ENCODE peak calls at places on chromosomes 5 and 9, in four cellular contexts. F is heart left ventricle, C is left ventricle myocardium inferior, X is ovary. Q is an unnamed sample.

GRCh38 chr5:121949885-121950284 is 11.9 kb upstream of the SRFBP1 start:
- DNase-seq in F (no peak), X (no peak), C (no peak), Q (no peak)

GRCh38 chr9:89975586-89975985 is 370.8 kb downstream of the GADD45G start:
- DNase-seq in X (no peak), C (no peak), F (no peak), Q (no peak)

GRCh38 chr9:35574578-35575104 is 30.4 kb upstream of the TESK1 start:
- DNase-seq in C (no peak), X (no peak), F (no peak), Q (no peak)

GRCh38 chr5:77869115-77869798 is 93.1 kb upstream of the TBCA start:
- DNase-seq in C (no peak), X (no peak), F (no peak), Q (no peak)

GRCh38 chr5:10607023-10607665 is 43.3 kb downstream of the ANKRD33B start:
- DNase-seq in F (peak; percentile 76), X (no peak), C (peak; percentile 65), Q (peak; percentile 89)

GRCh38 chr9:17635115-17635890 is 56.4 kb downstream of the SH3GL2 start:
- DNase-seq in C (no peak), X (no peak), F (no peak), Q (no peak)

GRCh38 chr5:59423021-59423420 is 470.5 kb downstream of the PDE4D start:
- DNase-seq in C (no peak), F (no peak), X (no peak), Q (no peak)

GRCh38 chr5:91126448-91126847 is 256.7 kb downstream of the ARRDC3 start:
- DNase-seq in F (no peak), X (no peak), C (no peak), Q (no peak)

GRCh38 chr5:83414601-83415000 is 56.9 kb upstream of the VCAN start:
- DNase-seq in C (no peak), F (no peak), X (no peak), Q (no peak)

GRCh38 chr9:135526089-135526729 is 5.0 kb downstream of the LCN1 start:
- DNase-seq in C (no peak), F (no peak), X (no peak), Q (no peak)

GRCh38 chr9:133268335-133269056 is 6.5 kb downstream of the ABO start:
- DNase-seq in X (no peak), C (no peak), F (no peak), Q (no peak)

GRCh38 chr9:73269430-73270101 is 117.9 kb downstream of the ANXA1 start:
- DNase-seq in F (no peak), X (no peak), C (no peak), Q (no peak)

GRCh38 chr5:53893626-53894025 is 333.2 kb downstream of the NDUFS4 start:
- DNase-seq in C (no peak), X (no peak), F (no peak), Q (no peak)

GRCh38 chr5:160470437-160471341 is 49.0 kb downstream of the PTTG1 start:
- DNase-seq in X (no peak), C (no peak), F (no peak), Q (no peak)

GRCh38 chr9:133818444-133818843 is 80.3 kb upstream of the SARDH start:
- DNase-seq in C (no peak), F (no peak), X (no peak), Q (no peak)

GRCh38 chr5:43396762-43397304 is 15.4 kb downstream of the CCL28 start:
- DNase-seq in C (peak; percentile 30), X (peak; percentile 23), F (peak; percentile 20), Q (peak; percentile 78)

GRCh38 chr9:114662081-114662989 is 4.7 kb upstream of the TEX53 start:
- DNase-seq in C (no peak), X (no peak), F (peak; percentile 26), Q (peak; percentile 14)

GRCh38 chr9:91037511-91038482 is 236.2 kb downstream of the SYK start:
- DNase-seq in X (peak; percentile 73), F (no peak), C (no peak), Q (no peak)

GRCh38 chr5:95620030-95620869 is at the start of gene GPR150:
- DNase-seq in F (peak; percentile 29), X (no peak), C (peak; percentile 44), Q (peak; percentile 83)

GRCh38 chr5:142824391-142824790 is 54.2 kb downstream of the ARHGAP26 start:
- DNase-seq in F (no peak), X (no peak), C (no peak), Q (no peak)

GRCh38 chr5:142826093-142826492 is 55.9 kb downstream of the ARHGAP26 start:
- DNase-seq in X (no peak), F (no peak), C (no peak), Q (no peak)

GRCh38 chr5:142826741-142827492 is 56.7 kb downstream of the ARHGAP26 start:
- DNase-seq in X (no peak), F (no peak), C (no peak), Q (no peak)

GRCh38 chr5:142823176-142823575 is 53.0 kb downstream of the ARHGAP26 start:
- DNase-seq in C (no peak), F (no peak), X (no peak), Q (no peak)

GRCh38 chr5:142825378-142826089 is 55.4 kb downstream of the ARHGAP26 start:
- DNase-seq in C (no peak), F (peak; percentile 71), X (no peak), Q (no peak)
- H3K4me3 ChIP-seq in C (peak overlapping the region; percentile 46), F (peak overlapping the region; percentile 21), X (no peak overlapping the region), Q (no peak overlapping the region)

DNA sequence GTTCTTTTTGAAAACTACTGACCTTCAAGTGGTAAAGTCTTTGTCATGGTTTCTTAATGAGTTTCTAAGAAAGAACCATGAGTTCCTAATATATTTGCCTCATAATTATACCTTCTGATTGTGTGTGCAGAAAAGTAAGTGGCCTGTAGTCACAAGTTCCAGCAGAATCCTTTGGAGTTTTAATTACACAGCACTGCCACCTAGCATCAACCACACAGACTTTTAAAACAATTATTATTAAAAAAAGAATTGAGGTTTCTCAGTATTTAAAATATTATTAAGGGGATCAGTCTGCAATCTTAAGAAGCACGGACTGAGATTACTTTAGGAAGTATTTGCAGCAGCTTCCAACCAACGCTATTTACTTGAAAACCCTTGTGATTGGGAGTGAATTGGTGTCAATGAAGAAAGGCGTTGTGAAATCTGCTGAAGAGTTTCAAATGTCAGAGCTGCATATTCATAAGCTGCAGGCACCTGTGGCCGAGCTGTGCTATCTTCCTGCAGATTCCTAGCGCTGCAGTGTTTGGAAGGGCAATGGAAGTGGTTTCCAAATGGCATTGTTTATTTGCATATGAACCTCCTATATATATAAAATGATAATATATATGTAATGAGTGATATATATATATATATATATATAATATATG is 1074.2 kb upstream of the WWC1 start:
- DNase-seq in F (no peak), X (no peak), C (no peak), Q (no peak)
- TF ChIP-seq CTCF in F (no peak), X (no peak), C (peak; percentile 33), Q (no peak)

DNA sequence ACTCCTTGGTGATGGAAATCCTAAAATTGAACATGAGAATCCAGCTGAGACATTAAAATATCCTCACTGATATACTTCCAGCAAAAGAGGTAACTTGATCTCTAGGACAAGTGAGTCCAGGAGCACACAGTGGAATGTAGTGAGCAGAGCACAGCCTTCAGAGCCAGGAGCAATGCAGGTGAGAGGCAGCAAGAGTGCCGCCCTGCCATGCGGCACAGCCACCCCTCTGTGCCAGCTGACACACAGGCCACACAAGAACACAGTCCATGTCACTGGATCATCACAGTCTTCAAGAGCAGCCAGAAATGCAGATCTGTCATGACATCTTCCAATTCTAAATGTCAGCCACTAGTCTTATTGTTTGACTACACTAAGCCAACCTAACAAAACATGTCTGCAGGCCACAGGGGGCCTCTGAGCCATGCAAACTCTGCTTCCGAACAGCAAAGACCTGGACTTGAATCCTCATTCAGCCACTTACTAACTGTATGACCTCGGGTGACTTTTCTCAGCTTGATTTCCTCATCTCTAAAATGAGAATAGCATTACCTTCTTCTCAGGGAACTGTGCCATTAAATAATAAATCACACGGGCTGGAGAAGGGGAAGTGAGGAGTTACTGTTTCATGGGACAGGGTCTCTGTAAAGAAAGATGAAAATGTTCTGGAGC is 47.0 kb downstream of the CCDC125 start:
- DNase-seq in X (no peak), F (no peak), C (no peak), Q (no peak)
- H3K36me3 ChIP-seq in X (no peaks in the 10 kb centered on the region), F (peaks cover 25% of the 10 kb centered on the region), C (peaks cover 8% of the 10 kb centered on the region), Q (no peaks in the 10 kb centered on the region)

GRCh38 chr9:16152276-16153065 is 599.6 kb downstream of the CCDC171 start:
- DNase-seq in F (no peak), X (no peak), C (no peak), Q (no peak)
- H3K4me3 ChIP-seq in F (no peak overlapping the region), X (no peak overlapping the region), C (no peak overlapping the region), Q (no peak overlapping the region)

DNA sequence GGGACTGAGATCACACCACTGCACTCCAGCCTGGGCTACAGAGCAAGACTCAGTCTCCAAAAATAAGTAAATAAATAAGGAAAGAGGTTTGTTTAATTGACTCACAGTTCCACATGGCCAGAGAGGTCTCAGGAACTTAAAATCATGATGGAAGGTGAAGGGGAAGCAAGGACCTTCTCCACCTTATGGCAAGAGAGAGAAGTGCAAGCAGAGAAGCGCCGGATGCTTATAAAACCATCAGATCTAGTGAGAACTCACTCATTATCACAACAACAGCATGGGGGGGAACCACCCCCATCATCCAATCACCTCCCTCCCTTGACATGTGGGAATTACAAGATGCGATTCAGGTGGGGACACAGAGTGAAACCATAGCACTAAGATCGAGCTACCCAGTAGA is 22.8 kb upstream of the RGMB start:
- DNase-seq in C (no peak), X (no peak), F (no peak), Q (no peak)
- TF ChIP-seq CTCF in C (peak; percentile 15), X (no peak), F (no peak), Q (peak; percentile 61)

GRCh38 chr9:137801023-137801319 is 76.6 kb upstream of the CACNA1B start:
- DNase-seq in C (no peak), X (no peak), F (no peak), Q (no peak)
- H3K36me3 ChIP-seq in C (peaks cover 73% of the 10 kb centered on the region), X (no peaks in the 10 kb centered on the region), F (peaks cover 79% of the 10 kb centered on the region), Q (peaks cover 51% of the 10 kb centered on the region)

GRCh38 chr5:34587355-34588241 is 68.5 kb upstream of the RAI14 start:
- DNase-seq in F (no peak), C (no peak), X (no peak), Q (no peak)
- H3K4me3 ChIP-seq in F (no peak overlapping the region), C (no peak overlapping the region), X (no peak overlapping the region), Q (no peak overlapping the region)

GRCh38 chr9:81103597-81104471 is 585.5 kb downstream of the TLE1 start:
- DNase-seq in F (no peak), X (no peak), C (no peak), Q (no peak)
- TF ChIP-seq CTCF in F (no peak), X (no peak), C (no peak), Q (no peak)

GRCh38 chr5:173325091-173325698 is 3.0 kb downstream of the STC2 start:
- DNase-seq in X (no peak), F (no peak), C (no peak), Q (no peak)
- H3K36me3 ChIP-seq in X (no peaks in the 10 kb centered on the region), F (no peaks in the 10 kb centered on the region), C (peaks cover 10% of the 10 kb centered on the region), Q (no peaks in the 10 kb centered on the region)

DNA sequence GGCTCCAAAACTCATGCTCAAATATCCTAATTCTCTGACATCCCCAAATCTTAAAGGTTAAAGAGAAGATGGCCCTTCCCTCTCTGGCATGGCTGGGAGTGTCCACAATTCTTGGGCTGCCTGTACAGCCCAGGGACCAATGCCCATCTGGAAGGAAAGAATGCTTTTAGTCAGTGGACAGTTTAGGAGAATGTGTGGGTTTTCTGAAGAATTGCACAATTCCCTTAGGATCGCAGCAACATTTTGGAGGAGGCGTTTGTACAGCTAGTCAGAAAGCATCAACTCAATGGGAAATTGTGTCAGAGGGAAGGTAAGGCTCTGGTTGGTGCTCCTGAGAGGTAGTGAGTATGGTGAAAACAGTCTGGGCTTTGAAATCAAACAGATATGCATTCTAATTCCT is 15.0 kb downstream of the FAM193B start:
- DNase-seq in C (no peak), X (no peak), F (no peak), Q (no peak)
- H3K4me3 ChIP-seq in C (no peak overlapping the region), X (no peak overlapping the region), F (no peak overlapping the region), Q (no peak overlapping the region)

Q was measured in GM06990.